ENCODE peak calls at places on chromosomes 4 and X, in seven cellular contexts. One of them, this sample, is unnamed.

GRCh38 chr4:179855471-179855870 is 2387.7 kb upstream of the TENM3 start:
- DNase-seq in islet precursor cell: no peak
- DNase-seq in lung microvascular endothelial cell: no peak
- DNase-seq in GM13976: no peak
- DNase-seq in H4: no peak
- DNase-seq in ecto neural progenitor cell: no peak
- DNase-seq in activated T-helper 1 cell treated with Interleukin-2 at 50 U/mL for 16 hours: no peak
- DNase-seq in this sample: no peak

GRCh38 chr4:752196-752861 is 46.7 kb downstream of the PCGF3 start:
- DNase-seq in islet precursor cell: no peak
- DNase-seq in lung microvascular endothelial cell: no peak
- DNase-seq in GM13976: no peak
- DNase-seq in H4: no peak
- DNase-seq in ecto neural progenitor cell: no peak
- DNase-seq in activated T-helper 1 cell treated with Interleukin-2 at 50 U/mL for 16 hours: no peak
- DNase-seq in this sample: no peak

GRCh38 chr4:139978692-139979091 is 175.3 kb downstream of the MAML3 start:
- DNase-seq in islet precursor cell: no peak
- DNase-seq in lung microvascular endothelial cell: peak
- DNase-seq in GM13976: peak
- DNase-seq in H4: no peak
- DNase-seq in ecto neural progenitor cell: no peak
- DNase-seq in activated T-helper 1 cell treated with Interleukin-2 at 50 U/mL for 16 hours: no peak
- DNase-seq in this sample: no peak

GRCh38 chrX:38890326-38890725 is 89.1 kb downstream of the MID1IP1 start:
- DNase-seq in islet precursor cell: no peak
- DNase-seq in lung microvascular endothelial cell: no peak
- DNase-seq in GM13976: no peak
- DNase-seq in H4: no peak
- DNase-seq in ecto neural progenitor cell: no peak
- DNase-seq in activated T-helper 1 cell treated with Interleukin-2 at 50 U/mL for 16 hours: no peak
- DNase-seq in this sample: no peak

GRCh38 chr4:184453402-184454160 is 20.8 kb downstream of the IRF2 start:
- DNase-seq in islet precursor cell: peak
- DNase-seq in lung microvascular endothelial cell: peak
- DNase-seq in GM13976: peak
- DNase-seq in H4: peak
- DNase-seq in ecto neural progenitor cell: no peak
- DNase-seq in activated T-helper 1 cell treated with Interleukin-2 at 50 U/mL for 16 hours: peak
- DNase-seq in this sample: peak

GRCh38 chr4:17646693-17647092 is 32.3 kb downstream of the MED28 start:
- DNase-seq in islet precursor cell: no peak
- DNase-seq in lung microvascular endothelial cell: no peak
- DNase-seq in GM13976: no peak
- DNase-seq in H4: no peak
- DNase-seq in ecto neural progenitor cell: no peak
- DNase-seq in activated T-helper 1 cell treated with Interleukin-2 at 50 U/mL for 16 hours: no peak
- DNase-seq in this sample: no peak

GRCh38 chr4:26807330-26807729 is 53.3 kb upstream of the STIM2 start:
- DNase-seq in islet precursor cell: no peak
- DNase-seq in lung microvascular endothelial cell: no peak
- DNase-seq in GM13976: no peak
- DNase-seq in H4: no peak
- DNase-seq in ecto neural progenitor cell: no peak
- DNase-seq in activated T-helper 1 cell treated with Interleukin-2 at 50 U/mL for 16 hours: no peak
- DNase-seq in this sample: no peak

GRCh38 chr4:62232755-62233280 is 1032.7 kb downstream of the ADGRL3 start:
- DNase-seq in islet precursor cell: no peak
- DNase-seq in lung microvascular endothelial cell: no peak
- DNase-seq in GM13976: no peak
- DNase-seq in H4: no peak
- DNase-seq in ecto neural progenitor cell: no peak
- DNase-seq in activated T-helper 1 cell treated with Interleukin-2 at 50 U/mL for 16 hours: no peak
- DNase-seq in this sample: no peak

GRCh38 chr4:153223418-153223792 is 19.2 kb downstream of the TRIM2 start:
- DNase-seq in islet precursor cell: peak
- DNase-seq in lung microvascular endothelial cell: no peak
- DNase-seq in GM13976: no peak
- DNase-seq in H4: no peak
- DNase-seq in ecto neural progenitor cell: no peak
- DNase-seq in activated T-helper 1 cell treated with Interleukin-2 at 50 U/mL for 16 hours: no peak
- DNase-seq in this sample: no peak

This sample was measured in fibroblast of gingiva.